ENCODE peak calls at places on chromosome 1, in five cellular contexts. S, L, V, Z and E are unnamed samples. For H3K4me1, the result is how much of the 10 kb centered on the place peaks cover.

GRCh38 chr1:181100015-181100905 is 11.8 kb downstream of the IER5 start:
- DNase-seq in Z (no peak), S (no peak), V (no peak), L (no peak), E (no peak)

GRCh38 chr1:248924696-248925532 is 18.9 kb downstream of the PGBD2 start:
- DNase-seq in V (peak), S (no peak), L (no peak), Z (peak), E (peak)

GRCh38 chr1:116166011-116166571 is 54.9 kb downstream of the MAB21L3 start:
- DNase-seq in S (no peak), Z (no peak), L (peak), V (no peak), E (no peak)

GRCh38 chr1:25572708-25573590 is 29.5 kb downstream of the LDLRAP1 start:
- DNase-seq in V (peak), L (peak), S (no peak), Z (peak), E (no peak)

GRCh38 chr1:231731262-231731661 is 104.7 kb downstream of the DISC1 start:
- DNase-seq in Z (no peak), V (no peak), S (no peak), L (no peak), E (no peak)

GRCh38 chr1:90579212-90579802 is 137.8 kb downstream of the BARHL2 start:
- DNase-seq in Z (peak), S (no peak), L (no peak), V (peak), E (peak)

GRCh38 chr1:100912019-100912418 is 16.1 kb downstream of the SLC30A7 start:
- DNase-seq in S (no peak), V (no peak), L (no peak), Z (no peak), E (no peak)

GRCh38 chr1:30274176-30274936 is 449.0 kb downstream of the MATN1 start:
- DNase-seq in S (no peak), V (no peak), Z (no peak), L (peak), E (no peak)

GRCh38 chr1:117093870-117094621 is 27.5 kb downstream of the TRIM45 start:
- DNase-seq in V (peak), L (no peak), Z (peak), S (no peak), E (peak)

GRCh38 chr1:241551759-241552638 is 19.8 kb downstream of the KMO start:
- DNase-seq in Z (peak), V (no peak), S (no peak), L (no peak), E (no peak)

GRCh38 chr1:5223266-5223665 is 568.9 kb downstream of the AJAP1 start:
- DNase-seq in V (no peak), S (no peak), Z (no peak), L (no peak), E (no peak)

GRCh38 chr1:179770887-179771502 is 27.9 kb downstream of the FAM163A start:
- DNase-seq in Z (no peak), L (no peak), S (no peak), V (no peak), E (no peak)

GRCh38 chr1:104056786-104057185 is 307.1 kb downstream of the AMY1C start:
- DNase-seq in L (no peak), V (no peak), Z (no peak), S (no peak), E (no peak)

GRCh38 chr1:26907071-26907922 is 6.5 kb downstream of the NR0B2 start:
- DNase-seq in V (no peak), Z (no peak), S (no peak), L (no peak), E (no peak)

GRCh38 chr1:26785611-26786436 is 1.9 kb upstream of the PIGV start:
- DNase-seq in L (peak), Z (no peak), S (no peak), V (no peak), E (no peak)

GRCh38 chr1:161427733-161428516 is 60.2 kb upstream of the CFAP126 start:
- DNase-seq in Z (peak), L (no peak), S (no peak), V (no peak), E (peak)

GRCh38 chr1:211726467-211726866 is 51.0 kb upstream of the NEK2 start:
- DNase-seq in S (no peak), V (no peak), Z (no peak), L (no peak), E (no peak)

GRCh38 chr1:222974496-222974895 is 159.7 kb downstream of the DISP1 start:
- DNase-seq in Z (no peak), L (no peak), S (no peak), V (no peak), E (no peak)

GRCh38 chr1:39977202-39977601 is 22.3 kb downstream of the MFSD2A start:
- DNase-seq in V (no peak), Z (no peak), S (no peak), L (no peak), E (no peak)

GRCh38 chr1:41919764-41920397 is 1.2 kb upstream of the HIVEP3 start:
- DNase-seq in S (no peak), Z (peak), V (peak), L (no peak), E (peak)

GRCh38 chr1:246117066-246117791 is 389.9 kb downstream of the SMYD3 start:
- DNase-seq in Z (peak), L (peak), S (no peak), V (peak), E (peak)

GRCh38 chr1:175089319-175089718 is 21.7 kb downstream of the TNN start:
- DNase-seq in L (no peak), V (no peak), Z (no peak), S (no peak), E (no peak)

GRCh38 chr1:67724928-67725560 is 40.0 kb downstream of the GADD45A start:
- DNase-seq in Z (no peak), S (no peak), V (no peak), L (no peak), E (no peak)

GRCh38 chr1:154943649-154944421 is 7.3 kb upstream of the PMVK start:
- DNase-seq in V (peak), L (peak), S (no peak), Z (no peak), E (peak)

GRCh38 chr1:218718977-218719376 is 373.8 kb downstream of the TGFB2 start:
- DNase-seq in V (no peak), L (no peak), Z (no peak), S (no peak), E (no peak)

GRCh38 chr1:224245188-224245587 is 62.1 kb downstream of the DEGS1 start:
- DNase-seq in S (no peak), Z (peak), V (no peak), L (peak), E (peak)

GRCh38 chr1:194044892-194045291 is 858.5 kb upstream of the B3GALT2 start:
- DNase-seq in S (no peak), Z (no peak), V (no peak), L (no peak), E (no peak)

GRCh38 chr1:101509370-101509769 is 272.6 kb downstream of the S1PR1 start:
- DNase-seq in Z (no peak), V (no peak), S (no peak), L (peak), E (no peak)

GRCh38 chr1:169456029-169456428 is 28.8 kb upstream of the CCDC181 start:
- DNase-seq in S (no peak), L (no peak), Z (no peak), V (no peak), E (no peak)

GRCh38 chr1:87398644-87399043 is 70.0 kb downstream of the LMO4 start:
- DNase-seq in Z (no peak), L (no peak), V (no peak), S (no peak), E (no peak)

GRCh38 chr1:20478072-20478660 is 7.8 kb downstream of the CAMK2N1 start:
- DNase-seq in V (no peak), Z (no peak), S (no peak), L (no peak), E (no peak)

GRCh38 chr1:51560034-51560433 is 41.0 kb upstream of the EPS15 start:
- DNase-seq in L (no peak), Z (no peak), V (no peak), S (no peak), E (no peak)

GRCh38 chr1:8006037-8006963 is 19.8 kb downstream of the ERRFI1 start:
- DNase-seq in L (no peak), Z (no peak), V (no peak), S (no peak), E (no peak)

GRCh38 chr1:215824245-215824644 is 257.1 kb downstream of the KCTD3 start:
- DNase-seq in Z (no peak), V (peak), S (no peak), L (no peak), E (no peak)

GRCh38 chr1:180863158-180863775 is 49.4 kb upstream of the KIAA1614 start:
- DNase-seq in Z (peak), V (peak), S (no peak), L (peak), E (no peak)

GRCh38 chr1:220226752-220227151 is 45.5 kb downstream of the RAB3GAP2 start:
- DNase-seq in V (no peak), Z (no peak), L (no peak), S (no peak), E (no peak)

GRCh38 chr1:95311006-95311405 is 77.0 kb downstream of the RWDD3 start:
- DNase-seq in L (no peak), Z (no peak), V (no peak), S (no peak), E (no peak)

GRCh38 chr1:80656628-80657019 is 1144.1 kb upstream of the ADGRL2 start:
- DNase-seq in L (no peak), S (no peak), V (no peak), Z (no peak), E (no peak)

DNA sequence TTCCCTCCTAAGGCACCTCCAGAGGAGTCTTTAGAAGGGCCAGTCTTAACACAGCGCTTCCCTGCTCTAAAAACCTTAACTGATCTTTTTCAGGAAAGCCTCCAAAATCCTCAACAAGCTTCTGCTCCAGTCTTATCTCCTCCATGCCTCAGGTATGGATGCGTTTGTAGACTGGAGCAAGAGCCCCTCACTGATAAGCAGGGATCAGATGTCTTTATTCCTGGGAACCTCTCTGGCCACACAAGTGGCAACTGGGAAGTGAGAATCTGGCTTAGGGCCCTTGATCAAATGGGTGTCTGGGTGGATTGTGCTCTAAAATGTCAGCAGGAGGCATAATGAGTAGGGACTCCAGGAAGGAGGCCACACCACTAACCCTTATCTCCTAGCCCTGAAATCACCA is 1.4 kb downstream of the ZBTB8A start:
- DNase-seq in V (peak), S (no peak), Z (no peak), L (no peak), E (no peak)
- H3K4me3 ChIP-seq in V (peak), S (peak), Z (no peak), L (no peak), E (no peak)

DNA sequence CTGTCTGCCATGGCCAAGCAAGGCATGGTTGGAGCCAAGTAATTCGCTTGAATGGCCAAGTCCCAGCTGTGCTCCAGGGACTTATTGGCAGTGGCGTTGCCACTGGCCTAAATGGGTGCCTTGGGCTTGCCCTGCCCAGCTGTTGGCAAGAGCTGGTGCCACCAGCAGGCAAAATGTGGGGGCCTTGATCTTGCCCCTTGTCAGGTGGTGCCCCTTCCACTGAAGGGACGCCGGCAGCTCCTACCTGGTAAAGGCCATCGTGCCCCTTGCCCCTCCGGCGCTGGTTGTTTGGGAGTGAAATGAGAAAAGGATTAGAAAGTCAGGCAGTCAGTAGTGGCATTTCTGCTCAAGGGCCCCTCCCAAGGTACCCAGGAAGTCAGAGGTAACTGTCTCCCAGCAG is 85.5 kb downstream of the CD247 start:
- DNase-seq in L (no peak), Z (no peak), V (no peak), S (no peak), E (no peak)
- H3K4me1 ChIP-seq in L (under half), Z (half or more), V (under half), S (under half), E (half or more)

DNA sequence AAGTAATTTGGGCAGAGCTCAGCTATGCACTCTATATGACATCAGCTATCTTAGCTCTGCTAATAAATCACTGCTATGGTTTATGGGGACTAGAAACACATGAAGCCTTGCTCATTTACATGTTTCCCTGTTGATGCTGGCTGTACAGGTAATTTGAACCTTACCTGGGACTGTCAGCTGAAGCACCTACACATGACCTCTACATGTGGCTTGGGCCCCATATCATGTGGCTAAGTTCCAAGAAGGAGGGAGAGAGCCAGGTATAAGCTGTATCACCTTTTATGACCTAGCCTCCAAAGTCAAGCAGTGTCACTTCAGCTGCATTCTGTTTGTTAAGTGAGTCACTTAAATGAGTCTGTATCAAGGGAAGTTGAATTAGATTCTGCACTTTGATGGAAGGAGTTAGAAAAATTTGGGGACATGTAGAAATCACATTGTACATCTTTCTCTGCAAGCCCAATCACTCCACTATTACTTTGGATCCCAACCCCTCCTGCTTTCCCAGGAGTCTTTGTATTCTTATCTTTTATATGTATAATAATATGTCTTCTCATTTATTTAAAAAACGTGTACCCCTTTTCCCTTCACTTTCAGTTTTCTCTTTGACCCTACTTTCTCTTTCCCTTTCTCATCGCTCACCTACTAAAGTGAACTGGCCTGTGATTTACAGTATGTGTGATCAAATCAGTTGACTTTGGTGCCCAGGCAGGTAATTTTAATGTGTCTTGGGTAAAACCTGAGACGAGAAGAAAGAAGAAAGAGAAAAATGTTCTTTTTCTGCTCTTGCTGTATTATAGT is 53.4 kb upstream of the PRKACB start:
- DNase-seq in V (no peak), Z (peak), L (peak), S (no peak), E (peak)
- H3K27ac ChIP-seq in V (no peak), Z (no peak), L (no peak), S (no peak), E (peak)

DNA sequence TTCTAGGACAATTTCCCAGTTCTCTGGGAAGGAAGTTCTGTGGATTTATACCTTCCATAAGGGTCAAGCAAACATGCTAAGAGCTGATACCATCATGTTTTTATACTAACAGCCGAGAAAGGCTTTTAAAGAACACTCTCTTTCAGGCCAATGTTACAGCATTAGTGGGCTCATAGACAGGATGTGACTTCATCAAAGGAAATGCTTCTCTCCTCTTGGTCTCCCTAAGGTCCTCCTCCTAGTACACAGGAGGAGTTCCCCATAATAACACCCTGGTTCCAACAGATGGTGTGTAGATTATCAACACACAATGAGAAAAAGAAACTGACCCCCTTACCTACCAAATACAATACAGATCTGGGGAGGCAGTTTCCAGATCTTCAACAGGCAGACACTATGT is 26.7 kb upstream of the GLIS1 start:
- DNase-seq in L (no peak), S (no peak), V (no peak), Z (peak), E (no peak)
- H3K4me3 ChIP-seq in L (no peak), S (no peak), V (no peak), Z (no peak), E (no peak)

GRCh38 chr1:207029991-207030521 is 2.5 kb downstream of the C1orf116 start:
- DNase-seq in Z (no peak), L (no peak), V (no peak), S (no peak), E (no peak)
- H3K4me1 ChIP-seq in Z (under half), L (under half), V (under half), S (under half), E (under half)

GRCh38 chr1:108114026-108114599 is 86.0 kb downstream of the SLC25A24 start:
- DNase-seq in L (no peak), Z (no peak), V (no peak), S (no peak), E (no peak)
- H3K27ac ChIP-seq in L (no peak), Z (no peak), V (no peak), S (no peak), E (no peak)

GRCh38 chr1:37479255-37480124 is 5.1 kb downstream of the ZC3H12A start:
- DNase-seq in L (peak), V (no peak), Z (peak), S (peak), E (peak)
- H3K4me3 ChIP-seq in L (peak), V (no peak), Z (peak), S (peak), E (peak)

GRCh38 chr1:198519639-198520501 is 20.6 kb downstream of the ATP6V1G3 start:
- DNase-seq in V (no peak), Z (peak), L (no peak), S (no peak), E (peak)

GRCh38 chr1:198517623-198518022 is 22.9 kb downstream of the ATP6V1G3 start:
- DNase-seq in L (no peak), V (no peak), Z (no peak), S (no peak), E (no peak)

GRCh38 chr1:198523183-198523942 is 17.1 kb downstream of the ATP6V1G3 start:
- DNase-seq in V (no peak), L (no peak), Z (peak), S (no peak), E (peak)

GRCh38 chr1:198520524-198521254 is 19.8 kb downstream of the ATP6V1G3 start:
- DNase-seq in Z (no peak), L (no peak), V (no peak), S (no peak), E (peak)
- H3K4me1 ChIP-seq in Z (half or more), L (under half), V (under half), S (under half), E (half or more)

GRCh38 chr1:2273401-2274090 is 45.4 kb downstream of the SKI start:
- DNase-seq in S (no peak), V (no peak), L (no peak), Z (no peak), E (no peak)
- H3K27ac ChIP-seq in S (peak), V (no peak), L (no peak), Z (no peak), E (no peak)

GRCh38 chr1:47232187-47232874 is at the start of gene TAL1:
- DNase-seq in S (no peak), L (no peak), V (peak), Z (no peak), E (no peak)
- H3K4me3 ChIP-seq in S (peak), L (peak), V (peak), Z (peak), E (peak)